ENCODE peak calls at places on chromosomes 4 and X, in seven cellular contexts. T, Z, J, B, X, Y and Q are unnamed samples. For H3K36me3 and H3K9me3, the result is how much of the 10 kb centered on the place peaks cover.

GRCh38 chr4:150305995-150306394 is 227.8 kb downstream of the DCLK2 start:
- DNase-seq in B (peak), J (no peak), Z (no peak), Y (no peak), X (no peak), T (no peak), Q (no peak)

GRCh38 chr4:1364748-1365147 is 17.7 kb downstream of the UVSSA start:
- DNase-seq in Y (no peak), B (no peak), T (no peak), J (no peak), Z (no peak), X (no peak), Q (no peak)

GRCh38 chrX:100410083-100410590 is at the start of gene PCDH19:
- DNase-seq in B (peak), X (no peak), Z (peak), T (no peak), Y (peak), J (no peak), Q (peak)

GRCh38 chr4:126647320-126647719 is 985.4 kb upstream of the INTU start:
- DNase-seq in B (no peak), Z (no peak), J (no peak), Y (no peak), T (no peak), X (no peak), Q (no peak)

GRCh38 chr4:3342182-3342854 is 49.5 kb downstream of the RGS12 start:
- DNase-seq in X (no peak), Z (no peak), T (peak), Y (no peak), J (peak), B (peak), Q (peak)

GRCh38 chrX:53048169-53049126 is at the start of gene GPR173:
- DNase-seq in Z (peak), X (no peak), Y (peak), B (peak), T (no peak), J (no peak), Q (peak)

GRCh38 chrX:107451754-107452153 is 2.3 kb downstream of the FRMPD3 start:
- DNase-seq in B (no peak), Z (no peak), T (no peak), Y (no peak), X (no peak), J (no peak), Q (no peak)

GRCh38 chr4:136812100-136812880 is 720.0 kb downstream of the PCDH18 start:
- DNase-seq in T (no peak), X (no peak), B (no peak), Z (no peak), J (no peak), Y (peak), Q (no peak)

GRCh38 chr4:175469519-175469918 is 342.5 kb downstream of the GPM6A start:
- DNase-seq in B (peak), Y (no peak), J (no peak), T (no peak), X (no peak), Z (no peak), Q (peak)

GRCh38 chr4:107740381-107740780 is 20.3 kb upstream of the PAPSS1 start:
- DNase-seq in Z (peak), X (no peak), B (no peak), T (no peak), Y (no peak), J (no peak), Q (no peak)

GRCh38 chr4:138727704-138728103 is 287.9 kb upstream of the NOCT start:
- DNase-seq in Y (no peak), X (no peak), J (no peak), Z (no peak), B (peak), T (no peak), Q (no peak)

GRCh38 chr4:162732871-162733270 is 433.8 kb downstream of the NAF1 start:
- DNase-seq in Z (no peak), B (no peak), J (no peak), Y (no peak), T (no peak), X (no peak), Q (no peak)

GRCh38 chr4:184479516-184479950 is 5.2 kb upstream of the IRF2 start:
- DNase-seq in Z (no peak), B (peak), X (no peak), T (no peak), J (no peak), Y (no peak), Q (no peak)

GRCh38 chr4:153513596-153513995 is 47.4 kb downstream of the TMEM131L start:
- DNase-seq in J (no peak), Z (no peak), X (no peak), T (no peak), B (peak), Y (no peak), Q (no peak)

GRCh38 chrX:105752334-105752733 is 70.0 kb upstream of the NRK start:
- DNase-seq in B (no peak), Y (no peak), T (no peak), X (no peak), J (no peak), Z (no peak), Q (no peak)

GRCh38 chrX:17374619-17375360 is at the start of gene NHS:
- DNase-seq in Y (peak), Z (peak), J (peak), T (no peak), X (no peak), B (peak), Q (peak)

DNA sequence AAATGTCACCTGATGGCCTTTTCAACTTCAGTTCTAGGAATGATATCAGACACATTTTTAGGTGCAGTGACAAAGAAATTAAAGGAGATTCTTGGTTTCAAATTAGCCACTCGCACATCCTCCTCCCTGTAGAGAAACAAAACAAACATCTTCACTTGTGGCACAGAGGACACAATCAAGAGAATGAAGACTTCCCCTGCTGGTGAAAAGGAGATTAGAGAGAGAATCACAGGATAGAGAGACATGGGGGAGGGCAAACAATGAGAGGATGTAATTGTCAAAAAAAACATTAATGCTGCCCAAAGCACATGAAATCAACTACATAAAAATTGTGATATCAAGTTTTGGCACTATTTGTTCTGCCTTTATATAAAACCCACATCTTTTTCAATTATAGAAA is 34.5 kb downstream of the ACE2 start:
- DNase-seq in X (no peak), J (no peak), Z (no peak), B (no peak), T (no peak), Y (no peak), Q (no peak)
- H3K36me3 ChIP-seq in X (under half), J (under half), Z (under half), B (under half), T (under half), Y (under half), Q (under half)

GRCh38 chr4:71913275-71913674 is 118.5 kb upstream of the NPFFR2 start:
- DNase-seq in Z (no peak), Y (no peak), X (no peak), B (no peak), J (no peak), T (no peak), Q (no peak)
- H3K9me3 ChIP-seq in Z (under half), Y (under half), X (under half), B (under half), J (under half), T (under half), Q (under half)

GRCh38 chr4:148216866-148217814 is 225.1 kb downstream of the NR3C2 start:
- DNase-seq in J (no peak), Y (no peak), B (no peak), T (no peak), X (no peak), Z (peak), Q (no peak)
- H3K4me3 ChIP-seq in J (peak), Y (peak), B (no peak), T (no peak), X (peak), Z (no peak), Q (peak)

DNA sequence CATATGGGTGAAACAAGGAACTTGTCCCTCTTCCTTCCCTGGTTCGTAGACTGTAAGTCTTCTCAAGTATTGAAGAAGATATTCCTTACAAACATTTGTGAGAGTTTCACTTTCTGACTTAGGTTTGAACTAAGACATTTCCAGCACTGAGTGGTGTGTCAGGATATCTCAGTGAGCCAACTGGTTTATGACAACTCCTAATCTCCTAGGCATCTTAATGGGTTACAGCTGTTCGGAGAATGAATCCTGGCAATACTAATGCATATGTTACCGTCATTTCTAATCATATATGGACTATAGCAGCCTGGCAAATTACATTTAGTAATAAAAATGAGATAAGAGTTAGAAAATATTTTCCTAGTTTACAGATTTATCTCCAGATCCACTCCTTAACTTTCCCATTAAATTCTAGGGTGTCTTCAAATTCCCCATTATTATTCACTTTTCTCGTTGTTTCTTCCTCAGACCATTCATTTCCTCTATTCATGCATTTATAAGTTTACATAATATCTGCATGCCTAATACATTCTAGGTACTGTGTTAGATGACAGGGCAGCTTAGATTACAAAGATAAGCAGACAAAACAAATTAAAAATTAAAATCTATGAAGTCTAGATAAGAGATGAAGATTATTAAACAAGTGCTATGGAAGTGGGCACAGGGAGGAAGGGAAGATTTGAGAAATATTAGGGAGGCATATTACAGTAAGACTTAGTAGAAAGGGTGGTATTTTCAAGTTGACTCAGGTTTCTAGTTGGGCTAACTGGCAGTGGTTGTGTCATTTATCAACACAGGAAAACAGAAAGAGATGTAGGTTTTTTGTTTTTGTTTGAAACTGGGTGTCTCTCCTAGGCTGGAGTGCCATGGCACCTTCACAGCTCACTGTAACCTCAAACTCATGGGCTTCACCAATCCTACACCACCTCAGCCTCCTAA is 173.9 kb downstream of the WDFY3 start:
- DNase-seq in Y (no peak), X (no peak), T (no peak), B (peak), J (no peak), Z (peak), Q (no peak)
- H3K36me3 ChIP-seq in Y (under half), X (under half), T (under half), B (under half), J (under half), Z (under half), Q (under half)

GRCh38 chrX:135910251-135910650 is 16.7 kb downstream of the SAGE1 start:
- DNase-seq in J (no peak), B (no peak), T (no peak), Z (no peak), X (no peak), Y (no peak), Q (no peak)
- H3K9me3 ChIP-seq in J (under half), B (under half), T (under half), Z (under half), X (under half), Y (under half), Q (under half)